ENCODE peak calls at places on chromosomes 4 and X, in four cellular contexts. U is fibroblast of gingiva, J is thoracic aorta, T is bronchial epithelial cell. Z is an unnamed sample.

GRCh38 chrX:19839770-19840254 is 47.6 kb downstream of the SH3KBP1 start:
- DNase-seq in T (peak; percentile 70), J (no peak), U (no peak), Z (no peak)

GRCh38 chr4:152815078-152815477 is 35.3 kb downstream of the ARFIP1 start:
- DNase-seq in J (no peak), U (peak; percentile 79), T (peak; percentile 5), Z (no peak)

GRCh38 chrX:149511081-149511480 is 6.0 kb upstream of the IDS start:
- DNase-seq in T (peak; percentile 74), U (no peak), J (no peak), Z (no peak)

GRCh38 chr4:184893836-184894571 is 68.2 kb upstream of the ACSL1 start:
- DNase-seq in T (no peak), U (no peak), J (no peak), Z (no peak)

GRCh38 chr4:7031526-7032449 is 11.4 kb upstream of the TADA2B start:
- DNase-seq in U (no peak), T (no peak), J (no peak), Z (no peak)

GRCh38 chr4:1793496-1793840 is 375 bp downstream of the FGFR3 start:
- DNase-seq in J (no peak), T (no peak), U (no peak), Z (no peak)

GRCh38 chrX:145729635-145730034 is 88.0 kb upstream of the SLITRK2 start:
- DNase-seq in T (no peak), U (peak; percentile 56), J (no peak), Z (no peak)

GRCh38 chrX:103734125-103734760 is 23.5 kb downstream of the TMEM31 start:
- DNase-seq in U (peak; percentile 1), T (peak; percentile 76), J (no peak), Z (no peak)

GRCh38 chrX:9390121-9390520 is 74.7 kb upstream of the TBL1X start:
- DNase-seq in T (no peak), U (no peak), J (no peak), Z (no peak)

GRCh38 chrX:110143454-110144210 is 140.7 kb downstream of the TMEM164 start:
- DNase-seq in U (peak; percentile 20), T (peak; percentile 70), J (no peak), Z (peak; percentile 70)

GRCh38 chr4:22515145-22515887 is 550 bp downstream of the ADGRA3 start:
- DNase-seq in T (peak; percentile 60), U (peak; percentile 62), J (peak; percentile 13), Z (peak; percentile 48)

GRCh38 chr4:6938758-6939201 is 29.2 kb downstream of the TBC1D14 start:
- DNase-seq in U (no peak), T (no peak), J (no peak), Z (no peak)